ENCODE peak calls at places on chromosomes 12 and 14, in four cellular contexts. B, I, A and D are unnamed samples.

GRCh38 chr12:124036117-124037109 is 63.4 kb downstream of the ZNF664 start:
- DNase-seq in B (peak; percentile 35), I (no peak), A (no peak), D (no peak)

GRCh38 chr12:95554532-95555071 is 3.3 kb upstream of the USP44 start:
- DNase-seq in A (no peak), I (no peak), B (no peak), D (no peak)

GRCh38 chr12:28130625-28131598 is 59.3 kb upstream of the CCDC91 start:
- DNase-seq in A (no peak), B (no peak), I (peak; percentile 91), D (no peak)

GRCh38 chr14:53330441-53330840 is 177.3 kb upstream of the DDHD1 start:
- DNase-seq in B (no peak), A (no peak), I (no peak), D (no peak)

GRCh38 chr12:57522019-57522886 is at the start of gene MBD6:
- DNase-seq in I (peak; percentile 96), B (peak; percentile 94), A (peak; percentile 93), D (peak; percentile 95)

GRCh38 chr12:74509886-74510285 is 27.7 kb upstream of the ATXN7L3B start:
- DNase-seq in A (no peak), B (no peak), I (no peak), D (no peak)

GRCh38 chr14:41235466-41235865 is 371.2 kb upstream of the LRFN5 start:
- DNase-seq in A (no peak), B (no peak), I (no peak), D (no peak)

GRCh38 chr14:71692496-71692895 is 239.7 kb upstream of the RGS6 start:
- DNase-seq in B (no peak), I (peak; percentile 72), A (no peak), D (no peak)

GRCh38 chr12:110846615-110847566 is at the start of gene CCDC63:
- DNase-seq in I (peak; percentile 75), A (peak; percentile 87), B (peak; percentile 60), D (peak; percentile 62)

GRCh38 chr14:55440385-55440784 is at the start of gene TBPL2:
- DNase-seq in A (peak; percentile 86), B (no peak), I (no peak), D (no peak)

GRCh38 chr14:103186894-103187586 is 63.8 kb downstream of the TNFAIP2 start:
- DNase-seq in I (no peak), B (peak; percentile 68), A (peak; percentile 77), D (no peak)

GRCh38 chr12:42744539-42745156 is 155.1 kb upstream of the PRICKLE1 start:
- DNase-seq in A (no peak), I (no peak), B (no peak), D (no peak)

GRCh38 chr12:104976703-104977102 is 9.4 kb upstream of the NOPCHAP1 start:
- DNase-seq in B (no peak), I (no peak), A (peak; percentile 61), D (no peak)

GRCh38 chr14:22370084-22370847 is 218.8 kb downstream of the DAD1 start:
- DNase-seq in I (peak; percentile 88), B (no peak), A (no peak), D (no peak)

GRCh38 chr14:38309522-38310262 is 53.8 kb upstream of the CLEC14A start:
- DNase-seq in B (no peak), A (peak; percentile 22), I (no peak), D (no peak)

GRCh38 chr14:46197856-46198255 is 453.7 kb downstream of the RPL10L start:
- DNase-seq in I (no peak), A (no peak), B (no peak), D (no peak)

GRCh38 chr14:104685216-104685997 is 4.0 kb upstream of the INF2 start:
- DNase-seq in I (no peak), B (no peak), A (no peak), D (no peak)

GRCh38 chr14:79363291-79363690 is 848.0 kb downstream of the DIO2 start:
- DNase-seq in I (no peak), B (no peak), A (no peak), D (no peak)

GRCh38 chr12:109448272-109448671 is 28.8 kb downstream of the KCTD10 start:
- DNase-seq in I (no peak), B (no peak), A (no peak), D (no peak)

GRCh38 chr12:50397122-50397650 is 777 bp upstream of the FAM186A start:
- DNase-seq in B (no peak), A (no peak), I (no peak), D (no peak)

GRCh38 chr12:124764451-124764850 is 99.2 kb downstream of the SCARB1 start:
- DNase-seq in B (peak; percentile 52), A (no peak), I (peak; percentile 84), D (peak; percentile 62)

GRCh38 chr12:15446798-15447197 is 124.5 kb downstream of the PTPRO start:
- DNase-seq in B (no peak), I (no peak), A (no peak), D (no peak)

GRCh38 chr12:106044773-106045172 is 94.0 kb downstream of the NUAK1 start:
- DNase-seq in I (no peak), B (no peak), A (no peak), D (no peak)

GRCh38 chr12:81079280-81080076 is 1.6 kb downstream of the ACSS3 start:
- DNase-seq in B (no peak), A (no peak), I (no peak), D (no peak)
- H3K4me1 ChIP-seq in B (no peaks in the 10 kb centered on the region), A (peaks cover 3% of the 10 kb centered on the region), I (peaks cover 6% of the 10 kb centered on the region), D (no peaks in the 10 kb centered on the region)

GRCh38 chr12:49054524-49054923 is 6.1 kb downstream of the KMT2D start:
- DNase-seq in A (no peak), I (no peak), B (no peak), D (no peak)
- H3K4me1 ChIP-seq in A (peaks cover 14% of the 10 kb centered on the region), I (peaks cover 31% of the 10 kb centered on the region), B (peaks cover 34% of the 10 kb centered on the region), D (peaks cover 38% of the 10 kb centered on the region)

GRCh38 chr12:852864-853263 is 96.6 kb downstream of the RAD52 start:
- DNase-seq in A (no peak), I (no peak), B (no peak), D (no peak)
- H3K4me1 ChIP-seq in A (no peaks in the 10 kb centered on the region), I (peaks cover 26% of the 10 kb centered on the region), B (peaks cover 5% of the 10 kb centered on the region), D (no peaks in the 10 kb centered on the region)

GRCh38 chr14:61468063-61468825 is 146.9 kb downstream of the PRKCH start:
- DNase-seq in A (no peak), B (no peak), I (no peak), D (no peak)
- H3K4me1 ChIP-seq in A (peaks cover 10% of the 10 kb centered on the region), B (peaks cover 7% of the 10 kb centered on the region), I (peaks cover 16% of the 10 kb centered on the region), D (peaks cover 9% of the 10 kb centered on the region)

DNA sequence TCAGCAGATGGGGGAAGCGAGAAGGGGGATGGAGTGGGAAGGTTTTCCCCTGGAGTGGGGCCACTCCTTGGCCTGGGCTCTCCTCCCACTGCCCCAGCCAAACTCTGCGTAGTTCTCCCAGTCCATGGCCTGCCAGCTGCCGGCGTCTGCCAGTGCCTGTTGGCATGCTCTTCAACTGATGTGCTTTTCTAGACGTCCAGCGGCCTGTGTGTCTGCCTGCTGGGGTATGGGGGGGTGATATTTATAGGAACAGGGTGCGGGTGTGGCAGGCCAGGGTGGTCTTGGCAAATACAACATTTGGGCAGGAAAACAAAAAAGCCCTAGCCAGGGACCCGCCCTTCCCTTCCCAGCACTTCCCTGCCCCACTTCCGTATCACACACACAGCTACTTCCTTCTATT is 786.3 kb upstream of the NOVA1 start:
- DNase-seq in A (no peak), I (no peak), B (no peak), D (no peak)
- H3K4me1 ChIP-seq in A (no peaks in the 10 kb centered on the region), I (no peaks in the 10 kb centered on the region), B (no peaks in the 10 kb centered on the region), D (no peaks in the 10 kb centered on the region)

GRCh38 chr14:59337151-59337611 is 128.0 kb downstream of the GPR135 start:
- DNase-seq in I (peak; percentile 89), A (no peak), B (peak; percentile 48), D (peak; percentile 14)
- H3K4me1 ChIP-seq in I (peaks cover 50% of the 10 kb centered on the region), A (peaks cover 15% of the 10 kb centered on the region), B (peaks cover 18% of the 10 kb centered on the region), D (no peaks in the 10 kb centered on the region)